ENCODE peak calls at places on chromosome 11, in four cellular contexts. C is CD8-positive, alpha-beta memory T cell; F is psoas muscle; K is keratinocyte. W is an unnamed sample.
A peak's percentile ranks its signal among the peaks of the same experiment; 100 is the strongest.

GRCh38 chr11:197741-198235 is 4.9 kb downstream of the SCGB1C1 start:
- DNase-seq in K (no peak), F (no peak), C (no peak), W (no peak)

GRCh38 chr11:11243790-11244469 is 109.1 kb downstream of the CSNK2A3 start:
- DNase-seq in F (peak; percentile 34), K (no peak), C (peak; percentile 9), W (no peak)

GRCh38 chr11:12581923-12582322 is 92.3 kb upstream of the TEAD1 start:
- DNase-seq in K (no peak), C (no peak), F (no peak), W (peak; percentile 51)

GRCh38 chr11:88352139-88352538 is 14.6 kb upstream of the CTSC start:
- DNase-seq in K (no peak), F (no peak), C (no peak), W (no peak)

GRCh38 chr11:88367310-88367709 is 29.8 kb upstream of the CTSC start:
- DNase-seq in K (no peak), C (no peak), F (no peak), W (no peak)

GRCh38 chr11:27501102-27501501 is 5.5 kb downstream of the LIN7C start:
- DNase-seq in F (no peak), K (no peak), C (no peak), W (no peak)

GRCh38 chr11:29328961-29329441 is 687.8 kb downstream of the KCNA4 start:
- DNase-seq in K (peak; percentile 30), C (no peak), F (no peak), W (peak; percentile 83)

GRCh38 chr11:451738-452137 is 1.7 kb downstream of the PTDSS2 start:
- DNase-seq in C (no peak), F (no peak), K (no peak), W (no peak)

GRCh38 chr11:2128512-2129322 is 10.5 kb downstream of the IGF2 start:
- DNase-seq in F (no peak), K (no peak), C (no peak), W (no peak)

GRCh38 chr11:120168960-120169681 is 31.2 kb upstream of the TRIM29 start:
- DNase-seq in F (peak; percentile 73), C (peak; percentile 33), K (no peak), W (no peak)

GRCh38 chr11:134576721-134577171 is 164.7 kb upstream of the B3GAT1 start:
- DNase-seq in F (no peak), C (no peak), K (no peak), W (no peak)

GRCh38 chr11:120652705-120653335 is 141.3 kb downstream of the GRIK4 start:
- DNase-seq in K (no peak), F (no peak), C (no peak), W (no peak)

GRCh38 chr11:72138821-72139390 is 3.4 kb downstream of the FOLR3 start:
- DNase-seq in F (no peak), K (no peak), C (no peak), W (no peak)

GRCh38 chr11:48043111-48043997 is 63.0 kb downstream of the PTPRJ start:
- DNase-seq in F (no peak), C (no peak), K (no peak), W (no peak)

GRCh38 chr11:105220175-105220574 is 80.6 kb upstream of the CARD18 start:
- DNase-seq in K (no peak), C (no peak), F (no peak), W (no peak)

GRCh38 chr11:60482361-60482760 is 10.2 kb upstream of the MS4A12 start:
- DNase-seq in F (no peak), C (no peak), K (no peak), W (no peak)

GRCh38 chr11:107359701-107360100 is 97.9 kb downstream of the CWF19L2 start:
- DNase-seq in F (no peak), C (no peak), K (no peak), W (no peak)

GRCh38 chr11:56852131-56852530 is 103.6 kb upstream of the OR9G4 start:
- DNase-seq in C (no peak), F (no peak), K (no peak), W (peak; percentile 57)

GRCh38 chr11:5857590-5857989 is at the start of gene OR52E8:
- DNase-seq in C (no peak), F (no peak), K (no peak), W (no peak)

GRCh38 chr11:119262668-119263351 is 54.1 kb downstream of the MCAM start:
- DNase-seq in K (no peak), F (no peak), C (no peak), W (no peak)

DNA sequence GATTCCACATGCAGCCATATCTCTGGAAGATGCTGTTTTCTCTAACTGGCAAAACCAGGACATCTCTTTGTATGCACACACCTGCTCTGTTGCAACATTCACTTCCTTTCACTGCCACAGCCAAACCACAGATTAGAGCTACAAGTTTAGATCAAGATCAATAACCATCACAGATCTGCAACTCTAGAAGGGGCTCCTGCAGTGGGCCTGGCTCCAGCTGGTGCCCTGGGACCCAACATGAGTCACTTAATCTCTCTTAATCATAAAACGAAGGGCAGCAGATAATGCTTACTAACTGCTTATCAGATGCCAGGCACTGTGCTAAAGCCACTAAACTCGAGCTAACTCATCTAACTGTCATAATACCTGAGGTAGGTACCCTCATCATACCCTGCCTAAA is 22.1 kb downstream of the SMCO4 start:
- DNase-seq in K (no peak), C (no peak), F (no peak), W (no peak)
- H3K27ac ChIP-seq in K (no peak overlapping the region), C (no peak overlapping the region), F (no peak overlapping the region), W (no peak overlapping the region)

GRCh38 chr11:109695696-109696095 is 273.7 kb downstream of the C11orf87 start:
- DNase-seq in K (peak; percentile 62), F (no peak), C (no peak), W (no peak)
- H3K27ac ChIP-seq in K (peak overlapping the region; percentile 97), F (no peak overlapping the region), C (no peak overlapping the region), W (peak overlapping the region; percentile 98)

DNA sequence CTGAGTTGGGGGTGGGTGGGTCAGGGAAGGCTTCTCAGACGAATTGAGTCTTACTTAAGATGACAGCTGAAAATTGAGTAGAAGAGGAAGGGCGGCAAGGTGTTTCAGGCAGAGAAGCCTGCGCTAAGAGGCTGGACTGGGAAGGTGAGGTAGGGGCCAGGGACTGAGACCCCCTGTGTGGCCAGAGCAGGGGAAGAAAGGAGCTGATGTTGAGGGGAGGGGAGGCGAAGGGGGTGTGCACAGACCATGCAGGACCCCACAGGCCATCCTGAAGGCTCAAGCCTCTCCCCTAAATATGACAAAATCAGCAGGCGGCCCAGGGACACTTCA is 40.6 kb upstream of the CREB3L1 start:
- DNase-seq in F (no peak), K (no peak), C (no peak), W (no peak)
- H3K27ac ChIP-seq in F (no peak overlapping the region), K (no peak overlapping the region), C (peak overlapping the region; percentile 60), W (peak overlapping the region; percentile 78)

DNA sequence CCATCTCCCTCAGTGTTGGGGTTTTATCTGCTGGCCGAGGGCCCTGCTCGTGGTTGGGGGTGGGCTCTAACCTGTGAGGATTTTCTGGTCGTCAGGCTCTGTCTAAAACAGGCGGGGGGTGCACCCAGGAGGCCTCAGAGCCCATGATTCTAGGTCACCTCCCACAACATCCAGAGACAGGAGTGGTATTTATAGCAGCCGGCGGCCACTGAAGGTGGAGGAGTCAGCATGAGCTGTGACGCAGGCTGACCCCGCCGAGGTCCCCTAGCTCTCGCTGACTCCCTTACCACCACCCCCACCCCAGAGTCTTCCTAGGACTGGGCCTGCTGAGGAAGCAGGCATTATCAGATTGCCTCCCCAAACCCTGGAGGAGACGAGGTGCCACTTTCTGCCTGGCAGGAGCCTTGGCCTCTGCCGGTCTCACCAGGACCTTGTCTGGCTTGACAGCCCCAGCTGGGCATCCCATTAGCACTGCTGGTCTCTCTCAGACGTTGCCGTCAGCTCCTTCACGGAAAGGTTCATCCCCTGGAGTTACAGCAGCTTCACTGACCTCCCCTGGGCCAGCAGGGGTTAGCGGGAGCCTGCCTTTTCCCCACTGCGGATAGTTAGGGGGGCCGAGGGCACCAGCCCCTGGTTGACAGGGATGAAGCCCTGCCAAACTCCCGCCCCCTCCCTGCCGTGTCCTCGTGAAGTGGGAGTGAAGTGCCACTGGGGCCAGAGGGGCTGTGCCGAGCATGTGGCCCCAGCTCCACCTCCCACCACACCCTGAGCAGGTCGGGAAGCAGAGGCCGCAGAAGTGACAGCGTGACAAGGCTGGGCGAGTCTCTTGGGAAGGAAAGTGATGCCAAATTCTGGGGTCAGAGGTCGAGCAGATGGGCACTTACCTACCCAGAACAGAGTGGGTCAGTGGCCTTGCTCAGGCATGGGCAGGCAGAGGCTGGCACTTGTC is 26.5 kb downstream of the DAGLA start:
- DNase-seq in C (no peak), K (no peak), F (no peak), W (no peak)
- H3K27ac ChIP-seq in C (no peak overlapping the region), K (no peak overlapping the region), F (peak overlapping the region; percentile 55), W (no peak overlapping the region)

GRCh38 chr11:82191690-82192089 is 542.0 kb downstream of the FAM181B start:
- DNase-seq in K (no peak), C (no peak), F (no peak), W (no peak)

GRCh38 chr11:82194521-82194920 is 539.1 kb downstream of the FAM181B start:
- DNase-seq in K (no peak), C (no peak), F (no peak), W (no peak)

GRCh38 chr11:82195251-82195650 is 538.4 kb downstream of the FAM181B start:
- DNase-seq in F (no peak), K (no peak), C (no peak), W (no peak)
- H3K27ac ChIP-seq in F (no peak overlapping the region), K (no peak overlapping the region), C (no peak overlapping the region), W (no peak overlapping the region)

W was measured in epithelial cell of prostate.